ENCODE peak calls at places on chromosomes 6 and 20, in four cellular contexts. G, V, O and B are unnamed samples.

GRCh38 chr6:82645536-82646230 is 282.1 kb downstream of the TPBG start:
- DNase-seq in G (no peak), O (no peak), V (no peak), B (no peak)

GRCh38 chr20:4502756-4503155 is 219.0 kb upstream of the PRND start:
- DNase-seq in V (no peak), G (no peak), O (no peak), B (no peak)

GRCh38 chr6:168906251-168906845 is 347.3 kb downstream of the THBS2 start:
- DNase-seq in G (no peak), O (no peak), V (no peak), B (no peak)

GRCh38 chr20:48606841-48607543 is 220.8 kb downstream of the PREX1 start:
- DNase-seq in G (no peak), V (no peak), O (no peak), B (no peak)

GRCh38 chr6:148746363-148747144 is at the start of gene UST:
- DNase-seq in G (peak; percentile 90), O (peak; percentile 84), V (peak; percentile 60), B (peak; percentile 93)

GRCh38 chr20:57535297-57535696 is 10.4 kb upstream of the CTCFL start:
- DNase-seq in G (no peak), V (no peak), O (no peak), B (peak; percentile 35)

GRCh38 chr6:170261643-170262480 is 29.0 kb downstream of the DLL1 start:
- DNase-seq in G (peak; percentile 39), O (no peak), V (no peak), B (no peak)

GRCh38 chr20:35891375-35891774 is 62.9 kb downstream of the SCAND1 start:
- DNase-seq in G (no peak), V (no peak), O (no peak), B (no peak)

GRCh38 chr20:15642676-15643075 is 930.6 kb downstream of the KIF16B start:
- DNase-seq in O (no peak), V (no peak), G (no peak), B (peak; percentile 65)

GRCh38 chr6:19836799-19837510 is at the start of gene ID4:
- DNase-seq in V (peak; percentile 77), G (no peak), O (peak; percentile 98), B (peak; percentile 99)

GRCh38 chr6:93784794-93785757 is 365.7 kb upstream of the EPHA7 start:
- DNase-seq in O (no peak), G (no peak), V (peak; percentile 68), B (no peak)

GRCh38 chr20:47464380-47465101 is 37.1 kb upstream of the NCOA3 start:
- DNase-seq in V (peak; percentile 96), O (no peak), G (no peak), B (peak; percentile 93)

GRCh38 chr6:89082439-89082838 is 1.9 kb downstream of the PNRC1 start:
- DNase-seq in V (no peak), G (no peak), O (no peak), B (no peak)

GRCh38 chr20:10469599-10469998 is 34.5 kb downstream of the SLX4IP start:
- DNase-seq in V (peak; percentile 52), O (no peak), G (no peak), B (peak; percentile 73)

GRCh38 chr6:125839471-125839870 is 48.7 kb downstream of the NCOA7 start:
- DNase-seq in O (no peak), G (no peak), V (no peak), B (no peak)

GRCh38 chr6:149335924-149336323 is 18.4 kb downstream of the TAB2 start:
- DNase-seq in V (peak; percentile 30), O (no peak), G (no peak), B (no peak)

GRCh38 chr6:125984311-125984710 is 2.0 kb upstream of the TRMT11 start:
- DNase-seq in V (peak; percentile 67), O (no peak), G (no peak), B (no peak)

GRCh38 chr6:88562737-88563625 is 396.8 kb upstream of the CNR1 start:
- DNase-seq in V (no peak), G (no peak), O (no peak), B (no peak)

GRCh38 chr6:17865798-17866725 is 121.4 kb downstream of the KIF13A start:
- DNase-seq in G (no peak), O (no peak), V (peak; percentile 86), B (peak; percentile 87)

GRCh38 chr6:18478610-18479009 is 91.5 kb downstream of the RNF144B start:
- DNase-seq in G (no peak), V (no peak), O (no peak), B (no peak)

GRCh38 chr20:50038574-50038991 is 55.8 kb downstream of the SNAI1 start:
- DNase-seq in O (no peak), V (no peak), G (no peak), B (no peak)

GRCh38 chr6:104526383-104526782 is 333.3 kb downstream of the HACE1 start:
- DNase-seq in G (no peak), O (no peak), V (no peak), B (no peak)

GRCh38 chr6:135358907-135359459 is 138.6 kb downstream of the AHI1 start:
- DNase-seq in V (peak; percentile 30), G (no peak), O (no peak), B (no peak)

GRCh38 chr6:5084787-5085637 is at the start of gene PPP1R3G:
- DNase-seq in O (no peak), V (no peak), G (peak; percentile 79), B (peak; percentile 79)

GRCh38 chr6:101645770-101646169 is 252.3 kb downstream of the GRIK2 start:
- DNase-seq in O (no peak), G (no peak), V (no peak), B (no peak)

GRCh38 chr6:41767112-41767946 is 12.4 kb downstream of the FRS3 start:
- DNase-seq in V (no peak), G (no peak), O (no peak), B (no peak)

GRCh38 chr20:1338801-1339200 is 9.9 kb upstream of the SDCBP2 start:
- DNase-seq in G (peak; percentile 11), O (peak; percentile 48), V (no peak), B (no peak)

GRCh38 chr20:46998497-46999190 is 104.0 kb downstream of the EYA2 start:
- DNase-seq in O (no peak), G (peak; percentile 6), V (no peak), B (no peak)

GRCh38 chr6:72620866-72621242 is 1.0 kb upstream of the KCNQ5 start:
- DNase-seq in G (peak; percentile 80), O (no peak), V (no peak), B (no peak)

GRCh38 chr6:7085911-7086310 is 21.9 kb upstream of the RREB1 start:
- DNase-seq in V (no peak), O (no peak), G (no peak), B (no peak)